ENCODE peak calls at places on chromosomes 1 and 21, in six cellular contexts. L, B, T, X, N and S are unnamed samples. For H3K4me1, the result is how much of the 10 kb centered on the place peaks cover.

GRCh38 chr1:25255711-25256577 is 8.7 kb upstream of the RSRP1 start:
- DNase-seq in L (no peak), B (no peak), T (no peak), X (no peak), N (no peak), S (no peak)

GRCh38 chr21:37636152-37636860 is 269.7 kb downstream of the DYRK1A start:
- DNase-seq in L (no peak), B (peak), T (no peak), X (no peak), N (peak), S (no peak)

GRCh38 chr1:228849011-228849541 is 113.8 kb downstream of the RHOU start:
- DNase-seq in L (no peak), B (no peak), T (no peak), X (no peak), N (no peak), S (no peak)

GRCh38 chr1:150182233-150182632 is 32.5 kb downstream of the PLEKHO1 start:
- DNase-seq in L (no peak), B (no peak), T (no peak), X (no peak), N (no peak), S (no peak)

GRCh38 chr1:27598288-27598687 is 5.7 kb downstream of the AHDC1 start:
- DNase-seq in L (no peak), B (no peak), T (no peak), X (no peak), N (no peak), S (no peak)

GRCh38 chr1:61742620-61743431 is 546 bp downstream of the PATJ start:
- DNase-seq in L (no peak), B (peak), T (no peak), X (peak), N (peak), S (peak)

GRCh38 chr1:103171041-103171590 is 62.8 kb upstream of the COL11A1 start:
- DNase-seq in L (no peak), B (no peak), T (no peak), X (no peak), N (peak), S (no peak)

GRCh38 chr1:88462481-88463261 is 221.4 kb upstream of the PKN2 start:
- DNase-seq in L (no peak), B (peak), T (no peak), X (no peak), N (peak), S (peak)

GRCh38 chr1:160095382-160096105 is 2.9 kb downstream of the IGSF8 start:
- DNase-seq in L (no peak), B (no peak), T (no peak), X (no peak), N (no peak), S (no peak)

GRCh38 chr1:202160377-202160940 is at the start of gene PTPN7:
- DNase-seq in L (no peak), B (no peak), T (no peak), X (peak), N (no peak), S (no peak)

GRCh38 chr21:14088391-14088790 is 122.4 kb downstream of the LIPI start:
- DNase-seq in L (no peak), B (no peak), T (peak), X (no peak), N (no peak), S (no peak)

GRCh38 chr1:223824712-223825111 is 21.0 kb downstream of the TP53BP2 start:
- DNase-seq in L (no peak), B (no peak), T (no peak), X (no peak), N (no peak), S (no peak)

GRCh38 chr1:243312962-243313634 is 57.3 kb downstream of the SDCCAG8 start:
- DNase-seq in L (no peak), B (no peak), T (no peak), X (no peak), N (no peak), S (no peak)

GRCh38 chr1:242139437-242139836 is 140.5 kb upstream of the MAP1LC3C start:
- DNase-seq in L (no peak), B (no peak), T (no peak), X (no peak), N (no peak), S (no peak)

GRCh38 chr1:40956397-40956796 is 23.1 kb upstream of the CTPS1 start:
- DNase-seq in L (no peak), B (no peak), T (no peak), X (no peak), N (no peak), S (no peak)

GRCh38 chr1:40955266-40955665 is 24.2 kb upstream of the CTPS1 start:
- DNase-seq in L (no peak), B (no peak), T (no peak), X (no peak), N (no peak), S (no peak)

GRCh38 chr1:40952744-40953315 is 26.7 kb upstream of the CTPS1 start:
- DNase-seq in L (no peak), B (no peak), T (no peak), X (no peak), N (no peak), S (no peak)

GRCh38 chr1:40958210-40958609 is 21.3 kb upstream of the CTPS1 start:
- DNase-seq in L (no peak), B (no peak), T (no peak), X (no peak), N (no peak), S (no peak)
- H3K4me3 ChIP-seq in L (no peak), B (no peak), T (no peak), X (no peak), N (no peak), S (no peak)

GRCh38 chr1:12142891-12143630 is 23.7 kb upstream of the TNFRSF1B start:
- DNase-seq in L (no peak), B (no peak), T (no peak), X (no peak), N (no peak), S (no peak)

GRCh38 chr1:12144236-12144635 is 22.6 kb upstream of the TNFRSF1B start:
- DNase-seq in L (no peak), B (no peak), T (no peak), X (no peak), N (no peak), S (no peak)

GRCh38 chr1:12142141-12142823 is 24.5 kb upstream of the TNFRSF1B start:
- DNase-seq in L (no peak), B (no peak), T (no peak), X (no peak), N (no peak), S (no peak)

GRCh38 chr1:12144969-12145368 is 21.8 kb upstream of the TNFRSF1B start:
- DNase-seq in L (no peak), B (no peak), T (no peak), X (no peak), N (no peak), S (no peak)

DNA sequence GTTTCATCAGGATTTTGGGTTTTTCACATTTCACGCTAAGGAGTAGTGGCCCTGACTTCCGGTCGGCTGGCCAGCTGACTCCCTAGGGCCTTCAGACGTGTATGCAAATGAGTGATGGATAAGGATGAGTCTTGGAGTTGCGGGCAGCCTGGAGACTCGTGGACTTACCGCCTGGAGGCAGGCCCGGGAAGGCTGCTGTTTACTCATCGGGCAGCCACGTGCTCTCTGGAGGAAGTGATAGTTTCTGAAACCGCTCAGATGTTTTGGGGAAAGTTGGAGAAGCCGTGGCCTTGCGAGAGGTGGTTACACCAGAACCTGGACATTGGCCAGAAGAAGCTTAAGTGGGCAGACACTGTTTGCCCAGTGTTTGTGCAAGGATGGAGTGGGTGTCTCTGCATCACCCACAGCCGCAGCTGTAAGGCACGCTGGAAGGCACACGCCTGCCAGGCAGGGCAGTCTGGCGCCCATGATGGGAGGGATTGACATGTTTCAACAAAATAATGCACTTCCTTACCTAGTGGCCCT is 23.1 kb upstream of the TNFRSF1B start:
- DNase-seq in L (no peak), B (peak), T (peak), X (no peak), N (peak), S (peak)
- H3K4me1 ChIP-seq in L (half or more), B (under half), T (under half), X (under half), N (under half), S (under half)

GRCh38 chr1:7962636-7963377 is 1.3 kb downstream of the PARK7 start:
- DNase-seq in L (no peak), B (no peak), T (no peak), X (no peak), N (peak), S (no peak)

GRCh38 chr1:7960867-7961198 is 678 bp upstream of the PARK7 start:
- DNase-seq in L (no peak), B (no peak), T (no peak), X (no peak), N (no peak), S (no peak)

GRCh38 chr1:7962011-7962335 is 462 bp downstream of the PARK7 start:
- DNase-seq in L (no peak), B (no peak), T (no peak), X (no peak), N (no peak), S (no peak)

GRCh38 chr1:7961199-7962010 is at the start of gene PARK7:
- DNase-seq in L (peak), B (peak), T (peak), X (peak), N (peak), S (peak)

GRCh38 chr1:7960165-7960564 is 1.3 kb upstream of the PARK7 start:
- DNase-seq in L (no peak), B (no peak), T (no peak), X (no peak), N (no peak), S (no peak)
- H3K4me3 ChIP-seq in L (no peak), B (no peak), T (no peak), X (peak), N (no peak), S (no peak)

DNA sequence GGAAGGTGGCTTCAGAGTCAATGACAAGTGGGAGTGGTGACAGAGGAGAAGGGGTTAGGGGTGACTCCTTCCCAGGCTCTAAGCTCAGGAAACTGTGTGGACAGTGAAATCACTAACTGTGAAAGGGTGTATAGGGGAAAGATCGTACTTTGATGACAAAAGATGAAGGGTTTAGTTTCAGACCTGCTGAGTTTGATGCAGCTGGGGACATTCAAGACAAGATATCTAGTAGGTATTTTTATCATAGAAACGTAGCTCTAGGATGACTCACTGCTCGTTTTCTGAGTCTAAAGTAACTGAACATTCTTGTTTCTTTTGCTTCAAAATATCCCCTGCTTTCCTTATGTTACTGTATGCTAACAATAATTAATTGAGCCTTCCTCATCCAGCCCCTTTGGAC is 149.0 kb downstream of the PCP4 start:
- DNase-seq in L (no peak), B (no peak), T (no peak), X (no peak), N (no peak), S (no peak)
- H3K4me1 ChIP-seq in L (under half), B (under half), T (under half), X (under half), N (under half), S (under half)

DNA sequence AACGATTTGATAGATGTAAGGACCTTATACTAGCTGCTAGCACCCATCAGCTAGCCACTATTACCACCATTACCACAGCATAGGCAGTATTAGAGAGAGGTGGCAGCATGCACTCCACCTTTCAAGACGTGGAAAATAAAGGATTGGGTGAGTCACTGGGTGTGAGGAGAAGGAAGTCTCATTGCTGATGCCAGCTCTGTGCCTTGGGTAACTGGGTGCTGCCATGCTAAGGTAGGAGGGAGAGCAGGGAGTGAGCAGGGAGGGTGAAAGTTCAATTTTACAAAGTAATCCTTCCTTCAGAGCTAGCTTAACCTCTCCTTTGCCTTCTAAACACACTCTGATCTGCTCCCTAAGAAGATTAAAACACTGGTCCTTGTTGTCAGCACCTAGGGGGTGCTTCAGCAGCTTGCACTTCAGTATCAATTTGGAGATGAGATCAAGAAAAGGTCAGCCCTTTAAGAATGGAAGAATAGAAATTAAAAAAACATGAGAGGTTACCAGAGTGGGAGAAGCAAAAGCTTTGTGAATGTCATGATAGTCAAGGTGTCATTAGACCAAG is 1.8 kb upstream of the LIN9 start:
- DNase-seq in L (no peak), B (no peak), T (no peak), X (no peak), N (no peak), S (no peak)
- H3K4me3 ChIP-seq in L (no peak), B (no peak), T (no peak), X (no peak), N (no peak), S (no peak)

DNA sequence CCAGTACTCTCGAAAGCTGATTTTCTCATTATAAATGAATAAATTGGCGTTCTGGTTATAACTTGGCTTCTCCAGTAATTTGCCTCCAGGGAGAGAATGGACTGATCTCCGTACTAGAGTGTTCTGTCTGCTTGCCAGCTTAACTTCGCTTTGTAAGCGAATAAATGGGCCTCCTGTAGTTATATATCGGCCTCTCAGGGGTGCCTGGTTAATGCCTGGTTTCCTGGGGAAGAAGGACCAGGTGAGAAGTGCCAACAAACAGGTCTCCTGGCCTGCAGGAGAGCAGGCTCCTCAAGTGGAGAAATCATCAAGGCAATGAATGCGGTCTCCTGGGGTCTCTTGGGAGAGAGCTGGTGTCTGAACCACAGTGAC is 107.4 kb upstream of the SERBP1 start:
- DNase-seq in L (no peak), B (no peak), T (no peak), X (no peak), N (no peak), S (no peak)
- H3K4me1 ChIP-seq in L (under half), B (under half), T (under half), X (under half), N (under half), S (under half)

GRCh38 chr1:108792420-108792819 is 45.9 kb downstream of the STXBP3 start:
- DNase-seq in L (no peak), B (no peak), T (no peak), X (no peak), N (no peak), S (no peak)
- H3K4me3 ChIP-seq in L (no peak), B (no peak), T (no peak), X (no peak), N (no peak), S (no peak)

DNA sequence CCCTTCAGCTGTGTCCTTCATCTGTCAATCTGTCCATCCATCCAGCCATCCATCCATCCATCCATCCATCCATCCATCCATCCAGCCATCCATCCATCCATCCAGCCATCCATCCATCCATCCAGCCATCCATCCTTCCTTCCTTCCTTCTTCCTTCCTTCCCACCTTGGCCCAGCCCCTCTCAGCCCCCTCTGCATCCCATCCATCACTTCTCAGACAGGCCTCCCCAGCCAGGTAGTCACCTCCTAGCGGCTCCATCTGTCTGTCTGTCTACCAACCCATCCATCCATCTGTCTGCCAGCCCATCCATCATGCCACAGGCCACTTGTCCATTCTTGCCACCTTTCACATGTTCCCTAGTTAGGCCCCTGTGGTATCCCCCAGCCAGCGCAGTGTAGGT is 10.2 kb upstream of the EPHA2 start:
- DNase-seq in L (no peak), B (no peak), T (no peak), X (no peak), N (no peak), S (no peak)
- H3K4me1 ChIP-seq in L (half or more), B (under half), T (under half), X (half or more), N (under half), S (under half)

DNA sequence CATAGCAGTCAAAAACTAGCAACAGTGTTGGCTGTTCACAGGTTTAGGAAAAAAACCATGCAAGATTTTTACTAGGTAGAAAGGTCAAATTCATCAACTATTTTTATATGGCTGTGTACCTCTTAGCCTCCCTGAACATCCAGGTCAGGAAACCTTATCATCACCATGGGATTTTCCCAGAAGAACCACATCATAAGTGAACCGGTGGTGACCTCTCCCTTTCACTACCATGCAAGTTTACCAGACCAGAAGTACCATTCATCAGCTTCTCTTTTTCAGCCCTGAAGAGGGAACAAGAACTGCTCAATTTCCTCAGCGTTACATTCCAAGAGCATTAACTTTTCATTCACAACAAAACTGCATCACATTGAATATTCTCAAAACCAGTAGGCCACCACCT is 5.9 kb downstream of the SSBP3 start:
- DNase-seq in L (no peak), B (no peak), T (no peak), X (no peak), N (no peak), S (no peak)
- H3K4me3 ChIP-seq in L (no peak), B (no peak), T (no peak), X (no peak), N (no peak), S (no peak)